ENCODE peak calls at places on chromosomes 11 and 22, in ten cellular contexts. O is adrenal gland, K is choroid plexus epithelial cell, N is H54, L is iPS DF 6.9, M is NCI-H2081 treated with DMSO at 0.1 percent for 48 hours, I is endothelial cell, U is nephron progenitor cell, Q is fibroblast of lung, G is GM04504. E is an unnamed sample.
A peak's percentile ranks its signal among the peaks of the same experiment; 100 is the strongest.

GRCh38 chr11:130464289-130464812 is 15.9 kb downstream of the ADAMTS15 start:
- DNase-seq in O (no peak), K (no peak), N (no peak), L (no peak), M (no peak), I (no peak), U (no peak), Q (no peak), G (peak; percentile 47), E (no peak)

GRCh38 chr11:721913-722811 is 16.1 kb downstream of the EPS8L2 start:
- DNase-seq in O (no peak), K (no peak), N (no peak), L (no peak), M (no peak), I (no peak), U (no peak), Q (no peak), G (no peak), E (peak; percentile 32)

GRCh38 chr11:45577755-45578154 is 87.7 kb downstream of the CHST1 start:
- DNase-seq in O (no peak), K (no peak), N (no peak), L (no peak), M (no peak), I (no peak), U (no peak), Q (no peak), G (no peak), E (no peak)

GRCh38 chr22:48449466-48450187 is 1378.0 kb downstream of the BRD1 start:
- DNase-seq in O (no peak), K (no peak), N (no peak), L (no peak), M (no peak), I (no peak), U (no peak), Q (no peak), G (no peak), E (no peak)

GRCh38 chr22:49657974-49658550 is 169.6 kb downstream of the BRD1 start:
- DNase-seq in O (no peak), K (no peak), N (no peak), L (no peak), M (no peak), I (no peak), U (no peak), Q (no peak), G (no peak), E (no peak)

GRCh38 chr11:63905179-63905578 is 11.8 kb downstream of the RCOR2 start:
- DNase-seq in O (no peak), K (no peak), N (no peak), L (no peak), M (no peak), I (no peak), U (no peak), Q (no peak), G (no peak), E (no peak)

GRCh38 chr11:15276616-15277015 is 161.9 kb downstream of the INSC start:
- DNase-seq in O (no peak), K (peak; percentile 24), N (no peak), L (peak; percentile 5), M (no peak), I (peak; percentile 28), U (peak; percentile 21), Q (peak; percentile 31), G (no peak), E (no peak)

GRCh38 chr22:48185656-48186055 is 1423.2 kb downstream of the TBC1D22A start:
- DNase-seq in O (no peak), K (no peak), N (no peak), L (no peak), M (no peak), I (no peak), U (no peak), Q (no peak), G (no peak), E (no peak)

GRCh38 chr11:65553301-65554001 is 4.7 kb downstream of the LTBP3 start:
- DNase-seq in O (no peak), K (no peak), N (no peak), L (no peak), M (no peak), I (no peak), U (peak; percentile 65), Q (no peak), G (no peak), E (peak; percentile 56)

GRCh38 chr11:123560001-123560400 is 94.4 kb downstream of the SCN3B start:
- DNase-seq in O (peak; percentile 88), K (peak; percentile 79), N (no peak), L (no peak), M (peak; percentile 22), I (no peak), U (peak; percentile 42), Q (peak; percentile 46), G (peak; percentile 69), E (peak; percentile 25)

GRCh38 chr22:49733631-49734030 is 94.0 kb downstream of the BRD1 start:
- DNase-seq in O (no peak), K (no peak), N (no peak), L (no peak), M (no peak), I (no peak), U (no peak), Q (no peak), G (no peak), E (no peak)

GRCh38 chr11:35151241-35151640 is 12.3 kb downstream of the CD44 start:
- DNase-seq in O (no peak), K (peak; percentile 57), N (no peak), L (no peak), M (no peak), I (no peak), U (no peak), Q (no peak), G (no peak), E (no peak)

GRCh38 chr11:67483901-67484665 is 1.3 kb downstream of the AIP start:
- DNase-seq in O (no peak), K (no peak), N (no peak), L (no peak), M (no peak), I (no peak), U (no peak), Q (no peak), G (no peak), E (peak; percentile 85)

GRCh38 chr11:34356576-34356917 is 1.3 kb downstream of the ABTB2 start:
- DNase-seq in O (peak; percentile 37), K (peak; percentile 44), N (no peak), L (no peak), M (no peak), I (peak; percentile 33), U (no peak), Q (peak; percentile 47), G (no peak), E (no peak)

GRCh38 chr22:31575190-31575589 is 78.9 kb downstream of the SFI1 start:
- DNase-seq in O (no peak), K (peak; percentile 47), N (no peak), L (no peak), M (no peak), I (no peak), U (no peak), Q (no peak), G (no peak), E (no peak)

GRCh38 chr22:43441751-43442150 is 29.9 kb downstream of the MPPED1 start:
- DNase-seq in O (no peak), K (no peak), N (no peak), L (no peak), M (no peak), I (no peak), U (no peak), Q (no peak), G (no peak), E (no peak)

GRCh38 chr11:115716080-115716479 is 211.9 kb upstream of the CADM1 start:
- DNase-seq in O (no peak), K (no peak), N (no peak), L (no peak), M (no peak), I (no peak), U (no peak), Q (no peak), G (no peak), E (no peak)

GRCh38 chr11:41868606-41869005 is 409.2 kb upstream of the LRRC4C start:
- DNase-seq in O (no peak), K (no peak), N (no peak), L (no peak), M (no peak), I (no peak), U (no peak), Q (no peak), G (no peak), E (no peak)

GRCh38 chr11:77471520-77472234 is 2.2 kb downstream of the PAK1 start:
- DNase-seq in O (no peak), K (peak; percentile 22), N (no peak), L (no peak), M (no peak), I (peak; percentile 51), U (peak; percentile 7), Q (peak; percentile 5), G (no peak), E (no peak)

GRCh38 chr11:94788396-94788795 is 20.2 kb downstream of the AMOTL1 start:
- DNase-seq in O (no peak), K (no peak), N (no peak), L (no peak), M (no peak), I (no peak), U (no peak), Q (no peak), G (no peak), E (no peak)

GRCh38 chr11:11806586-11806985 is 35.2 kb upstream of the USP47 start:
- DNase-seq in O (no peak), K (no peak), N (no peak), L (no peak), M (no peak), I (no peak), U (no peak), Q (no peak), G (no peak), E (no peak)

GRCh38 chr11:118169300-118170140 is 6.9 kb downstream of the SCN2B start:
- DNase-seq in O (no peak), K (no peak), N (no peak), L (no peak), M (no peak), I (no peak), U (no peak), Q (no peak), G (no peak), E (no peak)

GRCh38 chr11:70669871-70670683 is 271.7 kb downstream of the CTTN start:
- DNase-seq in O (no peak), K (no peak), N (no peak), L (no peak), M (no peak), I (no peak), U (no peak), Q (no peak), G (no peak), E (no peak)

GRCh38 chr11:118625976-118626375 is 18.6 kb downstream of the PHLDB1 start:
- DNase-seq in O (no peak), K (no peak), N (no peak), L (no peak), M (peak; percentile 24), I (no peak), U (no peak), Q (no peak), G (no peak), E (no peak)

GRCh38 chr11:116842909-116843308 is 5.5 kb upstream of the APOA1 start:
- DNase-seq in O (no peak), K (no peak), N (no peak), L (no peak), M (no peak), I (no peak), U (no peak), Q (no peak), G (no peak), E (no peak)

GRCh38 chr11:77031599-77031998 is 2.6 kb upstream of the B3GNT6 start:
- DNase-seq in O (no peak), K (no peak), N (no peak), L (no peak), M (no peak), I (no peak), U (no peak), Q (no peak), G (no peak), E (no peak)

GRCh38 chr11:133078591-133079179 is 453.6 kb downstream of the OPCML start:
- DNase-seq in O (peak; percentile 44), K (peak; percentile 57), N (peak; percentile 12), L (peak; percentile 35), M (peak; percentile 22), I (peak; percentile 70), U (peak; percentile 71), Q (peak; percentile 43), G (no peak), E (no peak)